ENCODE peak calls at places on chromosomes 5 and 9, in four cellular contexts. X is mesendoderm, K is H9, A is H1. C is an unnamed sample.
A peak's percentile ranks its signal among the peaks of the same experiment; 100 is the strongest.

GRCh38 chr5:17224858-17225436 is 7.5 kb downstream of the BASP1 start:
- DNase-seq in K (no peak), X (no peak), A (no peak), C (peak; percentile 82)

GRCh38 chr9:97900738-97901565 is 21.3 kb downstream of the TRMO start:
- DNase-seq in A (no peak), X (peak; percentile 47), K (no peak), C (peak; percentile 55)

GRCh38 chr9:124493794-124494479 is 13.3 kb downstream of the NR5A1 start:
- DNase-seq in X (no peak), K (no peak), A (no peak), C (no peak)

GRCh38 chr9:122551371-122551770 is 1.5 kb upstream of the OR1N2 start:
- DNase-seq in A (no peak), K (no peak), X (no peak), C (no peak)

GRCh38 chr5:163569284-163569683 is 63.9 kb downstream of the MAT2B start:
- DNase-seq in K (no peak), X (peak; percentile 25), A (no peak), C (peak; percentile 73)

GRCh38 chr9:127723450-127723849 is 7.6 kb downstream of the TTC16 start:
- DNase-seq in A (no peak), X (no peak), K (no peak), C (peak; percentile 66)

GRCh38 chr9:93254806-93255519 is 71.0 kb downstream of the WNK2 start:
- DNase-seq in K (peak; percentile 26), A (peak; percentile 42), X (no peak), C (no peak)

GRCh38 chr9:110343537-110343936 is 5.9 kb upstream of the TXNDC8 start:
- DNase-seq in A (no peak), X (no peak), K (no peak), C (no peak)

GRCh38 chr5:36944607-36945225 is 68.1 kb downstream of the NIPBL start:
- DNase-seq in X (peak; percentile 65), A (no peak), K (no peak), C (peak; percentile 76)

GRCh38 chr5:59800375-59800893 is 93.1 kb downstream of the PDE4D start:
- DNase-seq in X (peak; percentile 64), A (no peak), K (no peak), C (no peak)

GRCh38 chr9:100474082-100474949 is 1.4 kb downstream of the TMEFF1 start:
- DNase-seq in X (peak; percentile 42), K (no peak), A (peak; percentile 63), C (no peak)

GRCh38 chr5:118548761-118549160 is 439.6 kb downstream of the DTWD2 start:
- DNase-seq in K (no peak), A (no peak), X (no peak), C (peak; percentile 28)

GRCh38 chr9:95857122-95857521 is 18.4 kb upstream of the ERCC6L2 start:
- DNase-seq in A (no peak), K (no peak), X (peak; percentile 79), C (peak; percentile 87)

GRCh38 chr5:1944408-1944807 is 61.7 kb upstream of the IRX4 start:
- DNase-seq in X (no peak), A (no peak), K (no peak), C (no peak)

GRCh38 chr9:68852941-68853340 is 147.9 kb downstream of the PIP5K1B start:
- DNase-seq in A (no peak), X (no peak), K (no peak), C (no peak)

GRCh38 chr9:87160148-87161107 is 213.1 kb upstream of the GAS1 start:
- DNase-seq in K (no peak), X (no peak), A (no peak), C (no peak)

GRCh38 chr5:66769839-66770617 is 173.8 kb downstream of the MAST4 start:
- DNase-seq in A (peak; percentile 58), X (peak; percentile 82), K (peak; percentile 80), C (no peak)

GRCh38 chr5:82494942-82495341 is 216.8 kb upstream of the RPS23 start:
- DNase-seq in A (no peak), K (no peak), X (no peak), C (peak; percentile 5)

GRCh38 chr5:135497971-135498661 is 37.6 kb downstream of the NEUROG1 start:
- DNase-seq in X (no peak), A (no peak), K (no peak), C (no peak)

GRCh38 chr9:14306672-14307646 is 7.0 kb downstream of the NFIB start:
- DNase-seq in K (no peak), X (no peak), A (no peak), C (peak; percentile 3)

GRCh38 chr5:14171621-14172020 is 28.5 kb downstream of the TRIO start:
- DNase-seq in K (no peak), X (no peak), A (no peak), C (peak; percentile 85)

GRCh38 chr5:63125862-63126261 is 547.2 kb downstream of the LRRC70 start:
- DNase-seq in A (no peak), X (peak; percentile 78), K (no peak), C (peak; percentile 33)

GRCh38 chr5:58923355-58923754 is 340.5 kb downstream of the RAB3C start:
- DNase-seq in X (no peak), K (no peak), A (no peak), C (no peak)

GRCh38 chr5:126234563-126235195 is 188.5 kb upstream of the GRAMD2B start:
- DNase-seq in A (peak; percentile 54), X (peak; percentile 80), K (peak; percentile 53), C (peak; percentile 6)

GRCh38 chr5:142922223-142922952 is 152.2 kb downstream of the ARHGAP26 start:
- DNase-seq in X (no peak), A (no peak), K (no peak), C (peak; percentile 77)

GRCh38 chr9:115922441-115922840 is 231.2 kb upstream of the PAPPA start:
- DNase-seq in K (no peak), X (no peak), A (no peak), C (no peak)

GRCh38 chr9:12658531-12659209 is 34.5 kb upstream of the TYRP1 start:
- DNase-seq in X (no peak), A (no peak), K (no peak), C (no peak)

GRCh38 chr5:167633114-167633513 is 658.3 kb upstream of the WWC1 start:
- DNase-seq in K (no peak), X (no peak), A (no peak), C (no peak)

GRCh38 chr5:108249785-108250100 is 132.2 kb downstream of the FBXL17 start:
- DNase-seq in X (no peak), A (no peak), K (no peak), C (no peak)

GRCh38 chr5:66634601-66635000 is 38.4 kb downstream of the MAST4 start:
- DNase-seq in A (no peak), K (no peak), X (no peak), C (no peak)

GRCh38 chr5:140358738-140359310 is 1.2 kb upstream of the SLC4A9 start:
- DNase-seq in K (peak; percentile 72), A (no peak), X (peak; percentile 89), C (peak; percentile 51)

GRCh38 chr5:74934949-74935751 is 69.0 kb upstream of the FAM169A start:
- DNase-seq in K (no peak), X (peak; percentile 78), A (no peak), C (peak; percentile 50)

GRCh38 chr5:74940782-74941363 is 74.7 kb upstream of the FAM169A start:
- DNase-seq in K (no peak), X (no peak), A (no peak), C (no peak)

GRCh38 chr5:74938250-74938649 is 72.1 kb upstream of the FAM169A start:
- DNase-seq in A (no peak), X (no peak), K (no peak), C (peak; percentile 40)

DNA sequence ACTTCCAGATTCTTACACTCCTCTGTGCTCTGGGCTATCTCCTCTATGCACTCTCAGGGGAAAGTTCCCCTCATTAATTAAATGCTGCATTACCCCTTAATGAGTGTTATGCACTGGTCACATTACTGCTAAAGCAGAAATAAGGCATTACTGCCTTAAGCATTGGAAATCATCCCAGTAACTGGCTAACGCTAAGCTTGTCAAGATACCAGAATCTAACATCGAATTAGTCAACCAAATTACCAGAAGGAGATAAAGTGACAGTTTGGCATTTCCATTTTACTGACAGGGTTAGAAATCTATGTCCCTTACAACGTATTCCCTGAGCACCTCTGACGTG is 69.5 kb upstream of the FAM169A start:
- DNase-seq in X (no peak), K (no peak), A (no peak), C (no peak)
- H3K56ac ChIP-seq in X (no peak overlapping the region), K (no peak overlapping the region), A (no peak overlapping the region), C (no peak overlapping the region)

GRCh38 chr5:169265888-169266287 is 35.1 kb downstream of the SLIT3 start:
- DNase-seq in K (no peak), X (peak; percentile 67), A (no peak), C (peak; percentile 2)
- H3K56ac ChIP-seq in K (no peak overlapping the region), X (no peak overlapping the region), A (no peak overlapping the region), C (no peak overlapping the region)

DNA sequence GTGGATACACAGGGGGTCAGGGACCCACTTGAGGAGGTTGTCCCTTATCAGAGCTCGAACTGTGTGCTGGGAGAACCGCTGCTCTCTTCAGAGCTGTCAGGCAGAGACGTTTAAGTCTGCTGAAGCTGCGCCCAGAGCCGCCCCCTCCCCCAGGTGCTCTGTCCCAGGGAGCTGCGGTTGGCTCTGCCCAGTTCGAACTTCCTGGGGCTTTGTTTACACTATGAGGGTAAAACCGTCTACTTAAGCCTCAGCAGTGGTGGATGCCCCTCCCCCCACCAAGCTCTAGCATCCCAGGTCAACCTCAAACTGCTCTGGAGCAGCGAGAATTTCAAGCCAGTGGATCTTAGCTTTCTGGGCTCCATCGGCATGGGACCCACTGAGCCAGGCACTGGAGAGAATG is 15.9 kb downstream of the SRD5A1 start:
- DNase-seq in X (peak; percentile 46), K (peak; percentile 53), A (no peak), C (no peak)
- H3K56ac ChIP-seq in X (peak overlapping the region; percentile 7), K (no peak overlapping the region), A (no peak overlapping the region), C (no peak overlapping the region)

GRCh38 chr5:401216-402034 is 41.6 kb upstream of the EXOC3 start:
- DNase-seq in A (no peak), X (no peak), K (peak; percentile 25), C (no peak)

GRCh38 chr5:399296-400281 is 43.4 kb upstream of the EXOC3 start:
- DNase-seq in A (peak; percentile 82), K (peak; percentile 85), X (peak; percentile 88), C (peak; percentile 98)

GRCh38 chr5:402615-403359 is 40.2 kb upstream of the EXOC3 start:
- DNase-seq in K (no peak), X (no peak), A (no peak), C (peak; percentile 55)

GRCh38 chr5:398475-399295 is 44.3 kb upstream of the EXOC3 start:
- DNase-seq in K (peak; percentile 48), X (peak; percentile 23), A (peak; percentile 52), C (no peak)

DNA sequence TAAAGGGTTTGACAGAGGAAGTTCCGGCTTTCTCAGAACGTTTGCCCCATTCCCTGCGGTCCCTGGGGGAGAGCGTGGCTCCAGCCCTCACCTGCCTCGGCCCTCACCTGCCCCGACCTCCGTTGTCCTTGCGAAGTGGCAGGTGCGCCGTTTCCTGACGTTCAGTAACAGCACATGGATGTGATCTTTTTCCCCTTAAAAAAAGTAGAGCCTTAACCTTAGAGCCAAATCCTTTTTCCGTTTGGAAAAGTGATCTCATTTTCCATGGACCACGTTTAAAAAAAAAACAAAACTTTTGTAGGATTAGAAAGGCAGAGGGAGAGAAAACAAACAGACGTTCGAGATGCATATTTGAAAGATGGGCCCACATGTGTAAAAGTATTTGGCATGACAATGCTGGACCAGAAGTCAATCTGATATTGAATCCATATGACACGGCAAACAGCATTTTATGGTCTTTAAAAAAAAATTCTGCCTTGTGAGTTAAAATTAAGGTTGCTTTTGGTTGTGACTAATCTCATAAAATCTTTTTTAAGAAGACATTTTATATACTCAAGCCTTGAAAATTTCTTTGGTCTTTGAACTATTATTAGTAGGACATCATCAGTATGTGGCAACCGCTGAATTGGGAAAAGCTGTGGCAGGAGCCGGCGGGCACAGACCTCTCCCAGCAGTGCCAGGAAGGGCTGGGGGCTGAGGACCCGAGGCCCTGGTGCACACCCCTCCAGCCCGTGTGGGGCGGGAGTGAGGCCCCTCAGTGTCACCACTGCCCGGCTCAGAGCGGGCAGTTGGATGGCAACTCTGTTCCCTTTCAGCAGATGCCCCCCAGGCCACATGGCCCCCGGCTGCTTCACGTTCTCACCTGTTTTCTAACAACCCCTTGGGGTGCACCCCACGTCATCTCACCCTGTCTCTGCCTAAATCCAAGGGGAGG is 42.4 kb upstream of the EXOC3 start:
- DNase-seq in A (peak; percentile 19), X (no peak), K (no peak), C (peak; percentile 82)
- H3K56ac ChIP-seq in A (no peak overlapping the region), X (no peak overlapping the region), K (no peak overlapping the region), C (peak overlapping the region; percentile 97)

C was measured in IMR-90.